ENCODE peak calls at places on chromosomes 3 and 15, in ten cellular contexts. One of them, this sample, is unnamed.

GRCh38 chr15:59174846-59175831 is 31.5 kb upstream of the LDHAL6B start:
- DNase-seq in body of pancreas: peak; percentile 52
- DNase-seq in esophagus muscularis mucosa: no peak
- DNase-seq in heart left ventricle: peak; percentile 61
- DNase-seq in A549: peak; percentile 84
- DNase-seq in uterus: peak; percentile 43
- DNase-seq in right lobe of liver: peak; percentile 40
- DNase-seq in adrenal gland: peak; percentile 61
- DNase-seq in vagina: no peak
- DNase-seq in tibial nerve: peak; percentile 28
- DNase-seq in this sample: no peak

GRCh38 chr3:124217542-124217941 is 225.6 kb upstream of the ROPN1 start:
- DNase-seq in body of pancreas: peak; percentile 65
- DNase-seq in esophagus muscularis mucosa: no peak
- DNase-seq in heart left ventricle: peak; percentile 41
- DNase-seq in A549: peak; percentile 9
- DNase-seq in uterus: peak; percentile 20
- DNase-seq in right lobe of liver: peak; percentile 51
- DNase-seq in adrenal gland: peak; percentile 68
- DNase-seq in vagina: no peak
- DNase-seq in tibial nerve: no peak
- DNase-seq in this sample: no peak

GRCh38 chr3:111947179-111947727 is 31.6 kb upstream of the ABHD10 start:
- DNase-seq in body of pancreas: no peak
- DNase-seq in esophagus muscularis mucosa: no peak
- DNase-seq in heart left ventricle: no peak
- DNase-seq in A549: no peak
- DNase-seq in uterus: no peak
- DNase-seq in right lobe of liver: no peak
- DNase-seq in adrenal gland: no peak
- DNase-seq in vagina: no peak
- DNase-seq in tibial nerve: no peak
- DNase-seq in this sample: no peak

GRCh38 chr3:49803464-49804140 is 541 bp downstream of the INKA1 start:
- DNase-seq in body of pancreas: peak; percentile 25
- DNase-seq in esophagus muscularis mucosa: no peak
- DNase-seq in heart left ventricle: peak; percentile 72
- DNase-seq in A549: no peak
- DNase-seq in uterus: peak; percentile 40
- DNase-seq in right lobe of liver: no peak
- DNase-seq in adrenal gland: peak; percentile 19
- DNase-seq in vagina: no peak
- DNase-seq in tibial nerve: no peak
- DNase-seq in this sample: peak; percentile 90

GRCh38 chr3:55484741-55485207 is 2.3 kb downstream of the WNT5A start:
- DNase-seq in body of pancreas: no peak
- DNase-seq in esophagus muscularis mucosa: no peak
- DNase-seq in heart left ventricle: no peak
- DNase-seq in A549: no peak
- DNase-seq in uterus: no peak
- DNase-seq in right lobe of liver: no peak
- DNase-seq in adrenal gland: no peak
- DNase-seq in vagina: no peak
- DNase-seq in tibial nerve: no peak
- DNase-seq in this sample: no peak

GRCh38 chr15:86522721-86523120 is 443.1 kb downstream of the AGBL1 start:
- DNase-seq in body of pancreas: no peak
- DNase-seq in esophagus muscularis mucosa: no peak
- DNase-seq in heart left ventricle: no peak
- DNase-seq in A549: no peak
- DNase-seq in uterus: no peak
- DNase-seq in right lobe of liver: no peak
- DNase-seq in adrenal gland: no peak
- DNase-seq in vagina: no peak
- DNase-seq in tibial nerve: no peak
- DNase-seq in this sample: no peak

GRCh38 chr15:60155661-60156060 is 151.6 kb downstream of the FOXB1 start:
- DNase-seq in body of pancreas: no peak
- DNase-seq in esophagus muscularis mucosa: no peak
- DNase-seq in heart left ventricle: no peak
- DNase-seq in A549: no peak
- DNase-seq in uterus: no peak
- DNase-seq in right lobe of liver: no peak
- DNase-seq in adrenal gland: no peak
- DNase-seq in vagina: no peak
- DNase-seq in tibial nerve: no peak
- DNase-seq in this sample: no peak

GRCh38 chr3:79085166-79085565 is 682.6 kb downstream of the ROBO1 start:
- DNase-seq in body of pancreas: no peak
- DNase-seq in esophagus muscularis mucosa: no peak
- DNase-seq in heart left ventricle: no peak
- DNase-seq in A549: no peak
- DNase-seq in uterus: no peak
- DNase-seq in right lobe of liver: no peak
- DNase-seq in adrenal gland: no peak
- DNase-seq in vagina: no peak
- DNase-seq in tibial nerve: no peak
- DNase-seq in this sample: no peak

GRCh38 chr3:114504941-114505632 is 211.3 kb downstream of the TIGIT start:
- DNase-seq in body of pancreas: no peak
- DNase-seq in esophagus muscularis mucosa: no peak
- DNase-seq in heart left ventricle: no peak
- DNase-seq in A549: no peak
- DNase-seq in uterus: no peak
- DNase-seq in right lobe of liver: no peak
- DNase-seq in adrenal gland: no peak
- DNase-seq in vagina: no peak
- DNase-seq in tibial nerve: no peak
- DNase-seq in this sample: no peak

GRCh38 chr3:62604301-62604700 is 231.0 kb upstream of the FEZF2 start:
- DNase-seq in body of pancreas: no peak
- DNase-seq in esophagus muscularis mucosa: no peak
- DNase-seq in heart left ventricle: no peak
- DNase-seq in A549: peak; percentile 2
- DNase-seq in uterus: no peak
- DNase-seq in right lobe of liver: no peak
- DNase-seq in adrenal gland: peak; percentile 15
- DNase-seq in vagina: no peak
- DNase-seq in tibial nerve: no peak
- DNase-seq in this sample: no peak

GRCh38 chr3:12316721-12317351 is 28.0 kb downstream of the PPARG start:
- DNase-seq in body of pancreas: no peak
- DNase-seq in esophagus muscularis mucosa: no peak
- DNase-seq in heart left ventricle: no peak
- DNase-seq in A549: no peak
- DNase-seq in uterus: no peak
- DNase-seq in right lobe of liver: no peak
- DNase-seq in adrenal gland: no peak
- DNase-seq in vagina: no peak
- DNase-seq in tibial nerve: no peak
- DNase-seq in this sample: no peak

GRCh38 chr3:151675858-151676615 is 57.7 kb upstream of the AADACL2 start:
- DNase-seq in body of pancreas: no peak
- DNase-seq in esophagus muscularis mucosa: no peak
- DNase-seq in heart left ventricle: no peak
- DNase-seq in A549: no peak
- DNase-seq in uterus: no peak
- DNase-seq in right lobe of liver: no peak
- DNase-seq in adrenal gland: no peak
- DNase-seq in vagina: no peak
- DNase-seq in tibial nerve: no peak
- DNase-seq in this sample: no peak

GRCh38 chr3:117170112-117170511 is 460.5 kb downstream of the TUSC7 start:
- DNase-seq in body of pancreas: no peak
- DNase-seq in esophagus muscularis mucosa: no peak
- DNase-seq in heart left ventricle: no peak
- DNase-seq in A549: no peak
- DNase-seq in uterus: no peak
- DNase-seq in right lobe of liver: no peak
- DNase-seq in adrenal gland: no peak
- DNase-seq in vagina: no peak
- DNase-seq in tibial nerve: no peak
- DNase-seq in this sample: no peak

GRCh38 chr3:142275856-142276255 is 50.5 kb upstream of the GK5 start:
- DNase-seq in body of pancreas: no peak
- DNase-seq in esophagus muscularis mucosa: no peak
- DNase-seq in heart left ventricle: no peak
- DNase-seq in A549: no peak
- DNase-seq in uterus: no peak
- DNase-seq in right lobe of liver: no peak
- DNase-seq in adrenal gland: no peak
- DNase-seq in vagina: no peak
- DNase-seq in tibial nerve: no peak
- DNase-seq in this sample: no peak

GRCh38 chr15:87599616-87600015 is 656.9 kb downstream of the NTRK3 start:
- DNase-seq in body of pancreas: no peak
- DNase-seq in esophagus muscularis mucosa: no peak
- DNase-seq in heart left ventricle: no peak
- DNase-seq in A549: no peak
- DNase-seq in uterus: no peak
- DNase-seq in right lobe of liver: no peak
- DNase-seq in adrenal gland: no peak
- DNase-seq in vagina: no peak
- DNase-seq in tibial nerve: no peak
- DNase-seq in this sample: no peak

GRCh38 chr15:87609474-87609873 is 647.1 kb downstream of the NTRK3 start:
- DNase-seq in body of pancreas: no peak
- DNase-seq in esophagus muscularis mucosa: no peak
- DNase-seq in heart left ventricle: no peak
- DNase-seq in A549: no peak
- DNase-seq in uterus: no peak
- DNase-seq in right lobe of liver: no peak
- DNase-seq in adrenal gland: peak; percentile 11
- DNase-seq in vagina: no peak
- DNase-seq in tibial nerve: no peak
- DNase-seq in this sample: no peak

GRCh38 chr15:87609909-87610308 is 646.6 kb downstream of the NTRK3 start:
- DNase-seq in body of pancreas: no peak
- DNase-seq in esophagus muscularis mucosa: no peak
- DNase-seq in heart left ventricle: no peak
- DNase-seq in A549: no peak
- DNase-seq in uterus: no peak
- DNase-seq in right lobe of liver: no peak
- DNase-seq in adrenal gland: no peak
- DNase-seq in vagina: no peak
- DNase-seq in tibial nerve: no peak
- DNase-seq in this sample: no peak

GRCh38 chr15:87608238-87609028 is 648.1 kb downstream of the NTRK3 start:
- DNase-seq in body of pancreas: no peak
- DNase-seq in esophagus muscularis mucosa: no peak
- DNase-seq in heart left ventricle: no peak
- DNase-seq in A549: no peak
- DNase-seq in uterus: no peak
- DNase-seq in right lobe of liver: no peak
- DNase-seq in adrenal gland: no peak
- DNase-seq in vagina: no peak
- DNase-seq in tibial nerve: no peak
- DNase-seq in this sample: no peak

GRCh38 chr15:87604857-87605446 is 651.6 kb downstream of the NTRK3 start:
- DNase-seq in body of pancreas: peak; percentile 8
- DNase-seq in esophagus muscularis mucosa: no peak
- DNase-seq in heart left ventricle: no peak
- DNase-seq in A549: peak; percentile 21
- DNase-seq in uterus: no peak
- DNase-seq in right lobe of liver: no peak
- DNase-seq in adrenal gland: peak; percentile 26
- DNase-seq in vagina: no peak
- DNase-seq in tibial nerve: no peak
- DNase-seq in this sample: no peak
- TF ChIP-seq CTCF in body of pancreas: peak; percentile 34
- TF ChIP-seq CTCF in esophagus muscularis mucosa: no peak
- TF ChIP-seq CTCF in heart left ventricle: peak; percentile 26
- TF ChIP-seq CTCF in A549: peak; percentile 36
- TF ChIP-seq CTCF in uterus: no peak
- TF ChIP-seq CTCF in right lobe of liver: peak; percentile 39
- TF ChIP-seq CTCF in adrenal gland: peak; percentile 41
- TF ChIP-seq CTCF in vagina: no peak
- TF ChIP-seq CTCF in tibial nerve: peak; percentile 22
- TF ChIP-seq CTCF in this sample: peak; percentile 44

GRCh38 chr3:187022403-187023029 is 92.2 kb downstream of the ST6GAL1 start:
- DNase-seq in body of pancreas: no peak
- DNase-seq in esophagus muscularis mucosa: no peak
- DNase-seq in heart left ventricle: no peak
- DNase-seq in A549: no peak
- DNase-seq in uterus: no peak
- DNase-seq in right lobe of liver: no peak
- DNase-seq in adrenal gland: no peak
- DNase-seq in vagina: no peak
- DNase-seq in tibial nerve: no peak
- DNase-seq in this sample: no peak
- TF ChIP-seq POLR2A in body of pancreas: no peak
- TF ChIP-seq POLR2A in esophagus muscularis mucosa: no peak
- TF ChIP-seq POLR2A in heart left ventricle: no peak
- TF ChIP-seq POLR2A in A549: no peak
- TF ChIP-seq POLR2A in uterus: no peak
- TF ChIP-seq POLR2A in right lobe of liver: no peak
- TF ChIP-seq POLR2A in adrenal gland: no peak
- TF ChIP-seq POLR2A in vagina: no peak
- TF ChIP-seq POLR2A in tibial nerve: no peak
- TF ChIP-seq POLR2A in this sample: no peak

GRCh38 chr3:24046214-24046613 is 101.1 kb downstream of the NR1D2 start:
- DNase-seq in body of pancreas: no peak
- DNase-seq in esophagus muscularis mucosa: no peak
- DNase-seq in heart left ventricle: no peak
- DNase-seq in A549: no peak
- DNase-seq in uterus: no peak
- DNase-seq in right lobe of liver: no peak
- DNase-seq in adrenal gland: no peak
- DNase-seq in vagina: no peak
- DNase-seq in tibial nerve: no peak
- DNase-seq in this sample: no peak
- H3K4me1 ChIP-seq in body of pancreas: no peaks in the 10 kb centered on the region
- H3K4me1 ChIP-seq in esophagus muscularis mucosa: peaks cover 40% of the 10 kb centered on the region
- H3K4me1 ChIP-seq in heart left ventricle: peaks cover 19% of the 10 kb centered on the region
- H3K4me1 ChIP-seq in A549: peaks cover 13% of the 10 kb centered on the region
- H3K4me1 ChIP-seq in uterus: peaks cover 9% of the 10 kb centered on the region
- H3K4me1 ChIP-seq in right lobe of liver: no peaks in the 10 kb centered on the region
- H3K4me1 ChIP-seq in adrenal gland: peaks cover 12% of the 10 kb centered on the region
- H3K4me1 ChIP-seq in vagina: peaks cover 50% of the 10 kb centered on the region
- H3K4me1 ChIP-seq in tibial nerve: peaks cover 4% of the 10 kb centered on the region
- H3K4me1 ChIP-seq in this sample: no peaks in the 10 kb centered on the region

DNA sequence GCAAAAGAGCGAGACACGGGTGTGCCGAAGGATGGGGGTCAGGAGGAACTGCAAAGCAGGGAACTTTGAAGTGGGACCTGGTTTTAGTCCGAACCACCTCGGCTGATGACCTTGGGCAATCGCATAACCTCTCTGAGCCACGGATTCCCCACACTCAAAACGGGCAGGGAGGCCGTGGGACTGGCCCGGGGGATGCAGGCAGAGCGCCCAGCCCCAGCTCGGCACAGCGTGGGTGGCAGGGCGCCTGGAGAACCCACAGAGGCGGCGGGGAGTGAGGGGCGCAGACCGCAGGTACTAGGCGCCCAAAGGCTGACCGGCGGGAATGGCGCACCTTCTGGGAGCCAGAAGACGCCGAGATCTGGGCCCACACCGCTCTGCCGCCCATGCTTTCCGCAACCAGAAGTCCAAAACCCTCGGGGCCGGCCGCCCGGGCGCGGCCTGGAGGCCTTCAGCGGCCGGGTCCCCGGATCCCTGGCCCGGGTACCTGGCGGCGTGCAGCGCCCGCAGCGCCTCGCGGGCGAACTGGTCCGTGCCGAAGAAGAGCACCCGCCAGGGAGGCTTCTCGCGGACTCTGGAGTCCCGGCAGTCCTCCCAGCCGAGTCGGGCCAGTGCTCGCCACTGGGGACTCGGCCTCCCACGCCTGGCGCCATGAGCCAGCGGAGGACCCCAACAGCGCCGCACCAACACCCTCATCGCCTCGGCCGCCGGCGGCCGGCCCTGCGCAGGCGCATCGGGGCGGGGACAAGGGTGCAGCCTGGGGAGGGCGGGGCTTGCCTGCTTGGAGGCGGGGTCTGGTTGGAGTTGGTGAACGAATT is at the start of gene MTFMT:
- DNase-seq in body of pancreas: peak; percentile 96
- DNase-seq in esophagus muscularis mucosa: peak; percentile 97
- DNase-seq in heart left ventricle: peak; percentile 95
- DNase-seq in A549: peak; percentile 97
- DNase-seq in uterus: peak; percentile 95
- DNase-seq in right lobe of liver: peak; percentile 94
- DNase-seq in adrenal gland: peak; percentile 92
- DNase-seq in vagina: no peak
- DNase-seq in tibial nerve: peak; percentile 89
- DNase-seq in this sample: peak; percentile 98
- TF ChIP-seq CTCF in body of pancreas: no peak
- TF ChIP-seq CTCF in esophagus muscularis mucosa: peak; percentile 22
- TF ChIP-seq CTCF in heart left ventricle: no peak
- TF ChIP-seq CTCF in A549: peak; percentile 18
- TF ChIP-seq CTCF in uterus: peak; percentile 42
- TF ChIP-seq CTCF in right lobe of liver: no peak
- TF ChIP-seq CTCF in adrenal gland: no peak
- TF ChIP-seq CTCF in vagina: no peak
- TF ChIP-seq CTCF in tibial nerve: no peak
- TF ChIP-seq CTCF in this sample: no peak

This sample was measured in spleen.